ENCODE peak calls at places on chromosomes 3 and 15, in four cellular contexts. O, M, T and X are unnamed samples.

GRCh38 chr3:12471228-12471627 is 13.1 kb upstream of the TSEN2 start:
- DNase-seq in O (no peak), M (no peak), T (no peak), X (peak)

GRCh38 chr3:11555823-11556222 is 87.9 kb downstream of the VGLL4 start:
- DNase-seq in O (no peak), M (no peak), T (no peak), X (no peak)

GRCh38 chr3:33798113-33798417 is 365 bp upstream of the PDCD6IP start:
- DNase-seq in O (no peak), M (no peak), T (no peak), X (no peak)

GRCh38 chr3:19688767-19689166 is 245.2 kb downstream of the EFHB start:
- DNase-seq in O (no peak), M (no peak), T (no peak), X (no peak)

GRCh38 chr3:70855139-70855538 is 542.7 kb upstream of the MDFIC2 start:
- DNase-seq in O (peak), M (no peak), T (no peak), X (no peak)

GRCh38 chr3:142863965-142864924 is 24.6 kb downstream of the PCOLCE2 start:
- DNase-seq in O (peak), M (no peak), T (no peak), X (no peak)

GRCh38 chr3:149701206-149701976 is 43.6 kb upstream of the WWTR1 start:
- DNase-seq in O (peak), M (no peak), T (no peak), X (no peak)

GRCh38 chr15:66253643-66254363 is at the start of gene MEGF11:
- DNase-seq in O (peak), M (peak), T (peak), X (no peak)

GRCh38 chr3:195914648-195915473 is 6.5 kb upstream of the TNK2 start:
- DNase-seq in O (peak), M (peak), T (peak), X (peak)

GRCh38 chr15:39142500-39142899 is 438.4 kb upstream of the THBS1 start:
- DNase-seq in O (no peak), M (no peak), T (no peak), X (no peak)

GRCh38 chr15:97961067-97961954 is 808 bp downstream of the ARRDC4 start:
- DNase-seq in O (no peak), M (peak), T (peak), X (peak)

GRCh38 chr15:98599911-98600685 is 48.2 kb upstream of the IGF1R start:
- DNase-seq in O (peak), M (peak), T (peak), X (peak)

GRCh38 chr15:43408789-43409188 is 37.9 kb downstream of the TUBGCP4 start:
- DNase-seq in O (no peak), M (no peak), T (no peak), X (no peak)

GRCh38 chr15:101120961-101121360 is 130.9 kb downstream of the CHSY1 start:
- DNase-seq in O (no peak), M (no peak), T (no peak), X (no peak)

GRCh38 chr3:30646181-30646876 is 39.9 kb downstream of the TGFBR2 start:
- DNase-seq in O (peak), M (no peak), T (no peak), X (no peak)

GRCh38 chr3:133384331-133385027 is 15.4 kb upstream of the BFSP2 start:
- DNase-seq in O (peak), M (peak), T (peak), X (no peak)

GRCh38 chr3:197154-197855 is 742 bp downstream of the CHL1 start:
- DNase-seq in O (no peak), M (no peak), T (peak), X (no peak)

GRCh38 chr15:35674873-35675781 is 129.2 kb upstream of the DPH6 start:
- DNase-seq in O (peak), M (no peak), T (no peak), X (no peak)

GRCh38 chr3:55906896-55907295 is 419.8 kb upstream of the WNT5A start:
- DNase-seq in O (no peak), M (no peak), T (no peak), X (no peak)

GRCh38 chr3:112437146-112438022 is 61.9 kb downstream of the BTLA start:
- DNase-seq in O (peak), M (no peak), T (no peak), X (peak)

GRCh38 chr3:128113817-128114794 is 9.5 kb downstream of the RUVBL1 start:
- DNase-seq in O (no peak), M (no peak), T (no peak), X (no peak)

GRCh38 chr3:197372076-197372661 is 73.8 kb upstream of the DLG1 start:
- DNase-seq in O (peak), M (no peak), T (no peak), X (no peak)

GRCh38 chr15:69758810-69759410 is 306.3 kb downstream of the RPLP1 start:
- DNase-seq in O (peak), M (no peak), T (no peak), X (peak)

GRCh38 chr3:184491011-184491576 is 70.5 kb upstream of the EPHB3 start:
- DNase-seq in O (no peak), M (no peak), T (no peak), X (no peak)

GRCh38 chr15:71844916-71845315 is 34.6 kb downstream of the NR2E3 start:
- DNase-seq in O (no peak), M (no peak), T (no peak), X (no peak)

GRCh38 chr3:147298511-147298982 is 107.8 kb downstream of the ZIC4 start:
- DNase-seq in O (peak), M (no peak), T (no peak), X (no peak)

GRCh38 chr3:13707456-13707855 is 158.5 kb downstream of the FBLN2 start:
- DNase-seq in O (no peak), M (no peak), T (peak), X (no peak)

GRCh38 chr3:149634573-149634972 is 23.3 kb downstream of the WWTR1 start:
- DNase-seq in O (no peak), M (no peak), T (no peak), X (no peak)

GRCh38 chr3:122754867-122755835 is 38.5 kb downstream of the HSPBAP1 start:
- DNase-seq in O (peak), M (no peak), T (no peak), X (no peak)